ENCODE peak calls at places on chromosomes 4 and X, in six cellular contexts. V is kidney; T is left ventricle myocardium inferior; B is dorsolateral prefrontal cortex; R is CD8-positive, alpha-beta T cell; J is HepG2. F is an unnamed sample.

GRCh38 chrX:116726806-116727205 is 264.0 kb upstream of the CT83 start:
- DNase-seq in J (no peak), V (peak; percentile 46), R (no peak), T (no peak), B (no peak), F (no peak)

GRCh38 chr4:336099-336892 is 1.3 kb upstream of the ZNF141 start:
- DNase-seq in T (peak; percentile 59), R (no peak), J (no peak), B (no peak), V (peak; percentile 82), F (peak; percentile 65)

GRCh38 chrX:124493984-124494383 is 147.6 kb downstream of the SH2D1A start:
- DNase-seq in B (no peak), T (no peak), J (no peak), R (no peak), V (no peak), F (no peak)

GRCh38 chr4:153223935-153224334 is 19.7 kb downstream of the TRIM2 start:
- DNase-seq in T (no peak), R (no peak), V (no peak), J (no peak), B (no peak), F (no peak)

GRCh38 chr4:31984872-31985271 is 1264.7 kb downstream of the PCDH7 start:
- DNase-seq in B (no peak), R (no peak), T (no peak), J (no peak), V (no peak), F (no peak)

GRCh38 chr4:168755643-168756482 is 254.2 kb downstream of the CBR4 start:
- DNase-seq in J (no peak), B (no peak), V (no peak), T (no peak), R (no peak), F (no peak)

GRCh38 chrX:27863813-27864212 is 56.0 kb downstream of the MAGEB10 start:
- DNase-seq in T (no peak), J (no peak), V (no peak), B (no peak), R (no peak), F (no peak)

GRCh38 chrX:22246620-22247019 is 26.1 kb upstream of the CBLL2 start:
- DNase-seq in V (no peak), R (no peak), B (no peak), T (no peak), J (no peak), F (no peak)

GRCh38 chr4:46277165-46277951 is 112.6 kb downstream of the GABRA2 start:
- DNase-seq in V (no peak), R (no peak), B (no peak), J (no peak), T (no peak), F (no peak)

GRCh38 chrX:148517191-148517590 is 16.8 kb downstream of the AFF2 start:
- DNase-seq in V (no peak), R (no peak), B (no peak), J (no peak), T (no peak), F (no peak)

GRCh38 chrX:132206259-132206658 is 13.0 kb downstream of the RAP2C start:
- DNase-seq in B (no peak), J (no peak), V (no peak), T (no peak), R (no peak), F (no peak)

GRCh38 chr4:106618920-106619319 is 250.3 kb upstream of the GIMD1 start:
- DNase-seq in V (no peak), R (no peak), J (no peak), T (no peak), B (no peak), F (no peak)

GRCh38 chr4:92307886-92308285 is 4.1 kb downstream of the GRID2 start:
- DNase-seq in B (no peak), T (no peak), V (no peak), R (no peak), J (no peak), F (no peak)

GRCh38 chrX:132375941-132376340 is 112.9 kb downstream of the MBNL3 start:
- DNase-seq in T (no peak), B (no peak), R (no peak), J (no peak), V (no peak), F (no peak)

GRCh38 chr4:4488405-4489404 is 53.1 kb downstream of the STX18 start:
- DNase-seq in T (peak; percentile 36), V (no peak), J (peak; percentile 64), B (peak; percentile 48), R (peak; percentile 49), F (peak; percentile 55)

GRCh38 chr4:89101256-89102161 is 9.8 kb upstream of the TIGD2 start:
- DNase-seq in T (no peak), V (no peak), B (no peak), J (no peak), R (no peak), F (no peak)

GRCh38 chr4:26076000-26076587 is 162.1 kb downstream of the SMIM20 start:
- DNase-seq in J (no peak), B (no peak), V (no peak), T (no peak), R (no peak), F (no peak)

GRCh38 chr4:146051724-146052396 is 113.2 kb upstream of the ZNF827 start:
- DNase-seq in B (no peak), R (no peak), T (no peak), J (no peak), V (no peak), F (no peak)

DNA sequence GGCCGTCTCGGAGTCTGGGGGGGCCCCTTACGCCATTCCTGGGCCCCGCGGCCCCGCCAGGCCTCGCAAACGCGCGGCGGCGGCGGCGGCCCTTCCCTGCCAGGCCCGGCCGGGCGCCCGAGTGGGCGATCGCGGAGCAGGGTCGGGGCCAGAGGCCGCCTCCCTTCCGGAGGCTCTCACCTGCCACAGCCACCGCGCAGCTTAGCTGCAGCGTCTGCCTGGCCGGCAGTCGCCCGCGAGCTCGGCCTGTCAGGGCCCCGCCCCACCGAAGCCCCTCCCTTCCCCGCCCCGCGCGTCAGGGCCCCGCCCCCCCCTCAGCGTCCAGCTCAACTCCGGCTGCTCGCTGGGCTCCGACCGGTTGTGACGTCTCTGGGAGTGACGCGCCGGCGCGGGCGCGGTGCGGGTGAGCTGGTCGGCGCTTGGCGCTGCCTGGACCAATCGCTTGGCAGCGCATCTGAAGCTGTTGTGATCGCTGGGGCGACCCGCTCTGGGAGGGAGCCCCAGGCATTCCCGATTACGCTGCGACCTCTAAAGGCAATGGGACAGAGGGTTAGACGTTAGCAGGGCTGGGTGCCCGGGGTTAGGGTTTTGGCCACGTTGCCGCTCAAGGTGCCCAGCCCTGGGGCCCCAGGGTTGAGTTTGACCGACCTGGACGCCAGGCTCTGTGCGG is at the start of gene SLC10A3:
- DNase-seq in J (peak; percentile 87), B (peak; percentile 88), T (peak; percentile 91), V (peak; percentile 97), R (peak; percentile 77), F (peak; percentile 95)
- TF ChIP-seq CTCF in J (peak; percentile 59), B (peak; percentile 49), T (no peak), V (peak; percentile 11), R (no peak), F (no peak)

DNA sequence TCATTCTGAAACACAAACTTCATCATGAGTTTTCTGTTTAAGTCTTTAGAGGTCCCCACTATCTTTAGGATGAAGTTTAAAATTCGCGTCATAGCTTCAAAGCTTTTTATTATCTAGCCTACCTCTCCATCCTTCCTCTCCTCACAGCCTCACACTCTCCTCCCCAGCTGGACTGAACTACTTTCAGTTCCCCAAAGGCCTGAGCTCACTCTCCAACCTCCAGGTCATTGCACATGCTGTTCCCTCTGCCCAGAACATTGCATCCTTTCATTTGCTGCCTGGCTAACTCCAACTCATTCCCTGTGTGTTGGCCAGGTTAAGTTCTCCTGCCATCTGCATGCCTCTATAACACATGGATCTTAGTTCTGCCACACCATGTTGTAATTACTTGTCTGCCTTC is 2.9 kb upstream of the OTUD5 start:
- DNase-seq in V (no peak), B (no peak), J (no peak), T (no peak), R (no peak), F (peak; percentile 20)
- H3K27ac ChIP-seq in V (no peak overlapping the region), B (no peak overlapping the region), J (no peak overlapping the region), T (peak overlapping the region; percentile 33), R (no peak overlapping the region), F (no peak overlapping the region)

GRCh38 chr4:47486306-47486705 is 1.2 kb downstream of the ATP10D start:
- DNase-seq in T (no peak), J (no peak), V (no peak), B (no peak), R (no peak), F (no peak)
- H3K4me3 ChIP-seq in T (peak overlapping the region; percentile 72), J (peak overlapping the region; percentile 74), V (peak overlapping the region; percentile 99), B (peak overlapping the region; percentile 76), R (peak overlapping the region; percentile 63), F (peak overlapping the region; percentile 59)

DNA sequence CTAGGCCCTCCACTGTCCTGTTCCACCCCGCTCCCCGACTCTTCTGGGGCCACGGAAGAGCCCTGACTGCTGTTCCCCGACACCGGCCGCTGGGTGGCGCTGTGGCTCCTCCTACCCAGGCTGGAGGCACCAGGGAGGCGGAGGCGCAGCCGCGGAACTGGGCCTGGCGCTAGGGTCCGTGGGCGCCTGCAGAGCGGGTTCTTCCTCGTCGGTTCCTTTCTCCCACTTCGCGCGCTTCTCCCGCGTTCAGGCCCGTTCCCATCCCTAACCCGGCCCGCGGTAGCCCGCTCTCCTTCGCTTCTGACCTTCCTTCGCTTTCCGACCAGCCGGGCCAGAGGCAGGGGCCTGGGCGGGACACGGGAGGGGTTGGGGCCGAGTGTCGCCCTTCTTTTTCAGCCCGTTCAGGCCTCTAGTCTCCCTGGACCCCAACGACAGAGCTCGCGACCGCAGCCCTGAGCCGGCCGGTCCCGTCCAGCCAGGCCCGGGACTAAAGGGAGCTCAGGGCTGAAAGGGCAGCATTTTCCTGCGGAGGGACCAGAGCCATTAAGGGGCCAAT is 34.3 kb downstream of the NALF2 start:
- DNase-seq in V (peak; percentile 90), J (peak; percentile 52), R (peak; percentile 32), T (peak; percentile 69), B (peak; percentile 55), F (peak; percentile 84)
- TF ChIP-seq CTCF in V (peak; percentile 64), J (peak; percentile 97), R (peak; percentile 40), T (peak; percentile 82), B (peak; percentile 71), F (peak; percentile 79)